ENCODE peak calls at places on chromosomes 13 and 19, in eight cellular contexts. D is H7; V is NCI-H2029 treated with DMSO at 0.1 percent for 48 hours; T is BJ; M is ascending aorta; L is cardiac muscle cell; H is stimulated activated CD4-positive, alpha-beta T cell treated with anti-CD3 and anti-CD28 coated beads, Interleukin-12 subunit alpha, Interleukin-12 subunit beta, amount 100 ng/mL, for 24 hours; W is HT1080. G is an unnamed sample.
A peak's percentile ranks its signal among the peaks of the same experiment; 100 is the strongest.

GRCh38 chr19:44808463-44809371 is at the start of gene BCAM:
- DNase-seq in V (no peak), H (no peak), D (peak; percentile 99), T (no peak), W (no peak), L (peak; percentile 85), M (no peak), G (peak; percentile 65)

GRCh38 chr13:103250071-103250470 is 183.9 kb upstream of the SLC10A2 start:
- DNase-seq in W (no peak), D (no peak), M (no peak), V (no peak), T (no peak), L (no peak), H (no peak), G (no peak)

GRCh38 chr19:18503971-18504885 is 17.6 kb downstream of the ELL start:
- DNase-seq in W (no peak), T (no peak), L (no peak), V (no peak), M (no peak), D (no peak), H (no peak), G (no peak)

GRCh38 chr13:106520205-106521004 is 15.1 kb downstream of the EFNB2 start:
- DNase-seq in V (no peak), M (no peak), L (peak; percentile 60), W (no peak), T (no peak), H (no peak), D (no peak), G (no peak)

GRCh38 chr19:11814707-11815050 is 606 bp downstream of the ZNF440 start:
- DNase-seq in M (no peak), H (no peak), D (no peak), W (no peak), L (peak; percentile 53), V (peak; percentile 17), T (no peak), G (no peak)

GRCh38 chr13:70835349-70835748 is 727.1 kb upstream of the KLHL1 start:
- DNase-seq in V (no peak), W (no peak), M (no peak), D (no peak), H (no peak), L (no peak), T (no peak), G (no peak)

GRCh38 chr19:14450876-14451275 is 17.8 kb downstream of the PKN1 start:
- DNase-seq in W (no peak), V (no peak), M (no peak), H (no peak), T (no peak), D (no peak), L (no peak), G (no peak)

GRCh38 chr13:25190256-25190655 is 18.2 kb upstream of the AMER2 start:
- DNase-seq in L (no peak), T (no peak), H (no peak), V (no peak), W (no peak), M (no peak), D (no peak), G (no peak)

GRCh38 chr19:46748325-46749109 is 2.3 kb upstream of the STRN4 start:
- DNase-seq in T (no peak), H (peak; percentile 80), L (peak; percentile 78), W (no peak), D (peak; percentile 82), V (peak; percentile 23), M (no peak), G (peak; percentile 35)

GRCh38 chr19:55305983-55306562 is 19.1 kb downstream of the TMEM150B start:
- DNase-seq in D (peak; percentile 59), L (no peak), T (no peak), M (no peak), H (no peak), V (no peak), W (peak; percentile 64), G (no peak)

GRCh38 chr19:54190503-54190941 is 586 bp upstream of the TSEN34 start:
- DNase-seq in W (peak; percentile 99), T (peak; percentile 98), H (peak; percentile 100), M (peak; percentile 97), V (peak; percentile 98), D (peak; percentile 95), L (peak; percentile 100), G (peak; percentile 98)

GRCh38 chr13:74450976-74451375 is 316.8 kb upstream of the KLF12 start:
- DNase-seq in V (no peak), D (no peak), H (no peak), M (no peak), L (peak; percentile 15), T (no peak), W (no peak), G (no peak)

GRCh38 chr13:104256701-104257100 is 1190.5 kb upstream of the SLC10A2 start:
- DNase-seq in L (no peak), H (no peak), V (no peak), W (no peak), T (no peak), D (no peak), M (no peak), G (no peak)

GRCh38 chr13:32209670-32210069 is 105.5 kb downstream of the ZAR1L start:
- DNase-seq in T (no peak), W (no peak), M (no peak), H (no peak), V (no peak), L (no peak), D (no peak), G (no peak)

GRCh38 chr19:8529369-8530006 is 15.5 kb upstream of the ZNF414 start:
- DNase-seq in M (no peak), D (no peak), T (no peak), W (no peak), L (no peak), V (no peak), H (no peak), G (no peak)

GRCh38 chr13:43516401-43516826 is 270.4 kb downstream of the ENOX1 start:
- DNase-seq in V (no peak), M (no peak), L (peak; percentile 90), H (no peak), T (peak; percentile 91), W (no peak), D (no peak), G (no peak)

GRCh38 chr13:75326173-75327131 is 155.5 kb downstream of the TBC1D4 start:
- DNase-seq in L (peak; percentile 76), W (no peak), H (peak; percentile 56), T (no peak), M (no peak), V (no peak), D (no peak), G (no peak)

GRCh38 chr19:1580382-1580781 is 12.3 kb upstream of the MEX3D start:
- DNase-seq in M (no peak), H (no peak), D (no peak), L (no peak), T (no peak), W (no peak), V (no peak), G (no peak)

GRCh38 chr19:19236173-19236572 is 24.4 kb downstream of the NCAN start:
- DNase-seq in W (no peak), V (no peak), L (no peak), D (no peak), T (no peak), M (no peak), H (no peak), G (no peak)

GRCh38 chr13:111431241-111431640 is 110.8 kb downstream of the TEX29 start:
- DNase-seq in V (peak; percentile 44), H (no peak), W (no peak), M (no peak), T (no peak), L (no peak), D (no peak), G (no peak)

GRCh38 chr13:22506286-22506685 is 674.5 kb upstream of the SGCG start:
- DNase-seq in V (no peak), L (no peak), T (no peak), W (no peak), H (no peak), M (no peak), D (no peak), G (no peak)

GRCh38 chr19:15769586-15769985 is 17.9 kb upstream of the OR10H5 start:
- DNase-seq in V (no peak), T (no peak), H (no peak), L (no peak), D (no peak), M (no peak), W (no peak), G (no peak)

GRCh38 chr19:42270346-42271044 is 1.4 kb downstream of the CIC start:
- DNase-seq in W (peak; percentile 89), H (peak; percentile 52), V (no peak), T (no peak), M (peak; percentile 75), L (peak; percentile 55), D (no peak), G (no peak)

GRCh38 chr13:74246398-74246975 is 112.3 kb upstream of the KLF12 start:
- DNase-seq in V (no peak), M (no peak), D (no peak), T (no peak), W (no peak), H (no peak), L (peak; percentile 57), G (no peak)

GRCh38 chr19:33640773-33641172 is 19.0 kb downstream of the CHST8 start:
- DNase-seq in V (no peak), W (no peak), H (no peak), D (peak; percentile 69), M (no peak), T (no peak), L (no peak), G (no peak)